ENCODE peak calls at places on chromosome 13, in ten cellular contexts. Q is colonic mucosa, B is IMR-90, D is tibial nerve, V is substantia nigra, X is breast epithelium, H is RWPE1, I is lung, L is AG04450, P is neural progenitor cell. N is an unnamed sample.

GRCh38 chr13:106580551-106580950 is 12.6 kb upstream of the ARGLU1 start:
- DNase-seq in Q (no peak), B (no peak), D (no peak), V (no peak), X (no peak), H (no peak), I (no peak), L (no peak), P (no peak), N (no peak)

GRCh38 chr13:33251131-33251629 is 34.4 kb downstream of the STARD13 start:
- DNase-seq in Q (no peak), B (peak), D (no peak), V (no peak), X (no peak), H (peak), I (no peak), L (peak), P (no peak), N (no peak)

GRCh38 chr13:81779896-81780295 is 1439.0 kb upstream of the SPRY2 start:
- DNase-seq in Q (no peak), B (no peak), D (no peak), V (no peak), X (no peak), H (no peak), I (no peak), L (no peak), P (no peak), N (no peak)

GRCh38 chr13:98492335-98493034 is 84.4 kb downstream of the STK24 start:
- DNase-seq in Q (no peak), B (peak), D (no peak), V (no peak), X (no peak), H (no peak), I (no peak), L (no peak), P (peak), N (no peak)

GRCh38 chr13:33181264-33181663 is 104.3 kb downstream of the STARD13 start:
- DNase-seq in Q (no peak), B (no peak), D (no peak), V (no peak), X (no peak), H (no peak), I (no peak), L (no peak), P (no peak), N (no peak)

GRCh38 chr13:92821324-92821723 is 405.3 kb upstream of the GPC6 start:
- DNase-seq in Q (no peak), B (no peak), D (no peak), V (no peak), X (no peak), H (no peak), I (no peak), L (no peak), P (no peak), N (no peak)

GRCh38 chr13:75181906-75182305 is 300.1 kb downstream of the TBC1D4 start:
- DNase-seq in Q (no peak), B (peak), D (no peak), V (no peak), X (no peak), H (no peak), I (no peak), L (peak), P (no peak), N (no peak)

GRCh38 chr13:24161010-24161775 is 673 bp downstream of the SPATA13 start:
- DNase-seq in Q (peak), B (no peak), D (no peak), V (no peak), X (peak), H (peak), I (peak), L (no peak), P (peak), N (peak)

GRCh38 chr13:43979492-43979891 is 99.8 kb downstream of the LACC1 start:
- DNase-seq in Q (no peak), B (no peak), D (no peak), V (no peak), X (no peak), H (no peak), I (no peak), L (no peak), P (no peak), N (no peak)

GRCh38 chr13:32496574-32497160 is 41.9 kb downstream of the N4BP2L2 start:
- DNase-seq in Q (no peak), B (no peak), D (no peak), V (no peak), X (no peak), H (no peak), I (no peak), L (no peak), P (no peak), N (no peak)

GRCh38 chr13:32737679-32738078 is 151.4 kb downstream of the PDS5B start:
- DNase-seq in Q (no peak), B (no peak), D (no peak), V (no peak), X (no peak), H (no peak), I (no peak), L (no peak), P (no peak), N (no peak)

GRCh38 chr13:38577048-38577447 is 109.8 kb upstream of the FREM2 start:
- DNase-seq in Q (no peak), B (no peak), D (no peak), V (no peak), X (no peak), H (no peak), I (no peak), L (no peak), P (peak), N (no peak)

GRCh38 chr13:40342461-40342860 is 324.0 kb downstream of the FOXO1 start:
- DNase-seq in Q (no peak), B (no peak), D (no peak), V (no peak), X (no peak), H (no peak), I (no peak), L (no peak), P (no peak), N (no peak)

GRCh38 chr13:19059016-19059780 is 122.4 kb downstream of the TUBA3C start:
- DNase-seq in Q (no peak), B (no peak), D (no peak), V (no peak), X (no peak), H (no peak), I (no peak), L (no peak), P (no peak), N (no peak)

GRCh38 chr13:113183450-113184129 is 24.9 kb downstream of the PCID2 start:
- DNase-seq in Q (no peak), B (no peak), D (no peak), V (no peak), X (no peak), H (no peak), I (no peak), L (no peak), P (no peak), N (no peak)
- H3K27ac ChIP-seq in Q (no peak), B (no peak), D (no peak), V (no peak), X (no peak), H (no peak), I (no peak), L (no peak), P (no peak), N (no peak)

GRCh38 chr13:60397693-60398437 is 845 bp downstream of the TDRD3 start:
- DNase-seq in Q (peak), B (peak), D (peak), V (peak), X (peak), H (peak), I (peak), L (peak), P (peak), N (peak)

GRCh38 chr13:60398949-60399589 is 2.0 kb downstream of the TDRD3 start:
- DNase-seq in Q (peak), B (peak), D (no peak), V (no peak), X (no peak), H (no peak), I (no peak), L (no peak), P (no peak), N (no peak)

GRCh38 chr13:60396783-60397692 is at the start of gene TDRD3:
- DNase-seq in Q (peak), B (peak), D (peak), V (peak), X (peak), H (peak), I (peak), L (peak), P (peak), N (peak)

GRCh38 chr13:60396008-60396782 is 825 bp upstream of the TDRD3 start:
- DNase-seq in Q (peak), B (peak), D (peak), V (peak), X (peak), H (peak), I (peak), L (peak), P (peak), N (peak)

GRCh38 chr13:60398438-60398891 is 1.4 kb downstream of the TDRD3 start:
- DNase-seq in Q (no peak), B (no peak), D (no peak), V (no peak), X (no peak), H (no peak), I (no peak), L (no peak), P (no peak), N (no peak)
- H3K27ac ChIP-seq in Q (peak), B (peak), D (peak), V (peak), X (peak), H (no peak), I (peak), L (peak), P (no peak), N (peak)

GRCh38 chr13:79709526-79709925 is 228.6 kb downstream of the NDFIP2 start:
- DNase-seq in Q (no peak), B (peak), D (no peak), V (no peak), X (no peak), H (no peak), I (no peak), L (no peak), P (no peak), N (no peak)
- H3K27ac ChIP-seq in Q (no peak), B (no peak), D (no peak), V (no peak), X (no peak), H (no peak), I (no peak), L (no peak), P (no peak), N (no peak)

GRCh38 chr13:46160065-46160464 is 21.9 kb downstream of the LCP1 start:
- DNase-seq in Q (no peak), B (no peak), D (no peak), V (no peak), X (no peak), H (no peak), I (no peak), L (no peak), P (no peak), N (no peak)
- H3K27ac ChIP-seq in Q (no peak), B (no peak), D (no peak), V (no peak), X (no peak), H (no peak), I (no peak), L (no peak), P (no peak), N (peak)

DNA sequence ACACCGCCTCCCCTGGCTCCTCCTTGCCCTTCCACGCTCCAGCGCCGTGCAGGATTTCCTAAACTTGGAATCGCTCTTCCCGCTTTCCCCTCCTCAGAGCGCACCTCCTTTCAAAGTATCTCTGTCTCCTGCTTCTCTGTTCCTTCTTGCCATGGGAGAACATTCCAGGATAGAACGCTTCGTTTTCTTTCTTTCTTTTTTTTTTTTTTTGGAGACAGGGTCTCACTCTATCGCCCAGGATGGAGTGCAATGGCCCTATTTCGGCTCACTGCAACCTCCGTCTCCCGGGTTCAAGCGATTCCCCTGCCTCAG is 574 bp upstream of the XPO4 start:
- DNase-seq in Q (no peak), B (no peak), D (no peak), V (no peak), X (no peak), H (no peak), I (no peak), L (no peak), P (no peak), N (no peak)
- H3K27ac ChIP-seq in Q (peak), B (peak), D (peak), V (peak), X (peak), H (peak), I (peak), L (peak), P (peak), N (peak)

N was measured in prostate gland.